ENCODE peak calls at places on chromosomes 12 and 14, in ten cellular contexts. N is keratinocyte, K is GM23338, O is endothelial cell of umbilical vein, T is HCT116, M is MM.1S, A is neuronal stem cell, U is PC-9, J is K562, W is neural progenitor cell. H is an unnamed sample.

GRCh38 chr12:89506050-89506449 is 18.5 kb downstream of the GALNT4 start:
- DNase-seq in N (no peak), K (no peak), O (no peak), T (no peak), M (no peak), A (no peak), U (no peak), J (no peak), W (no peak), H (no peak)

GRCh38 chr12:108187831-108188230 is 58.7 kb downstream of the WSCD2 start:
- DNase-seq in N (no peak), K (no peak), O (no peak), T (no peak), M (no peak), A (no peak), U (no peak), J (no peak), W (no peak), H (no peak)

GRCh38 chr12:54286042-54286931 is 5.8 kb downstream of the HNRNPA1 start:
- DNase-seq in N (no peak), K (peak; percentile 15), O (no peak), T (no peak), M (no peak), A (no peak), U (no peak), J (peak; percentile 35), W (no peak), H (no peak)

GRCh38 chr12:100643246-100643645 is 69.8 kb downstream of the GAS2L3 start:
- DNase-seq in N (no peak), K (no peak), O (no peak), T (no peak), M (no peak), A (no peak), U (no peak), J (no peak), W (no peak), H (no peak)

GRCh38 chr12:49818241-49818640 is 10.0 kb downstream of the NCKAP5L start:
- DNase-seq in N (no peak), K (no peak), O (no peak), T (no peak), M (no peak), A (no peak), U (no peak), J (no peak), W (no peak), H (no peak)

GRCh38 chr12:8697120-8697475 is 693 bp upstream of the RIMKLB start:
- DNase-seq in N (no peak), K (peak; percentile 79), O (peak; percentile 62), T (no peak), M (no peak), A (no peak), U (no peak), J (no peak), W (peak; percentile 70), H (peak; percentile 56)

GRCh38 chr12:65823481-65824313 is 586 bp upstream of the HMGA2 start:
- DNase-seq in N (no peak), K (peak; percentile 89), O (peak; percentile 60), T (peak; percentile 74), M (peak; percentile 60), A (peak; percentile 64), U (peak; percentile 61), J (no peak), W (peak; percentile 84), H (peak; percentile 63)

GRCh38 chr14:105911006-105911847 is 384.8 kb downstream of the TMEM121 start:
- DNase-seq in N (no peak), K (no peak), O (no peak), T (no peak), M (no peak), A (no peak), U (no peak), J (no peak), W (no peak), H (no peak)

GRCh38 chr12:92396647-92397258 is 251.1 kb upstream of the BTG1 start:
- DNase-seq in N (peak; percentile 32), K (no peak), O (no peak), T (no peak), M (no peak), A (no peak), U (peak; percentile 1), J (no peak), W (no peak), H (peak; percentile 46)

GRCh38 chr14:29339491-29339890 is 572.9 kb downstream of the FOXG1 start:
- DNase-seq in N (no peak), K (no peak), O (no peak), T (no peak), M (no peak), A (no peak), U (no peak), J (no peak), W (no peak), H (peak; percentile 51)

GRCh38 chr14:78202976-78203375 is 32.8 kb downstream of the NRXN3 start:
- DNase-seq in N (peak; percentile 99), K (no peak), O (no peak), T (no peak), M (no peak), A (no peak), U (no peak), J (no peak), W (no peak), H (no peak)

GRCh38 chr12:86265329-86265695 is 9.1 kb upstream of the MGAT4C start:
- DNase-seq in N (no peak), K (no peak), O (no peak), T (no peak), M (no peak), A (no peak), U (no peak), J (no peak), W (no peak), H (no peak)
- H2AFZ ChIP-seq in N (peak overlapping the region; percentile 98), K (peak overlapping the region; percentile 44), O (peak overlapping the region; percentile 85), T (no peak overlapping the region), M (no peak overlapping the region), A (peak overlapping the region; percentile 49), U (peak overlapping the region; percentile 97), J (no peak overlapping the region), W (no peak overlapping the region), H (no peak overlapping the region)

GRCh38 chr14:68402525-68403101 is 390.3 kb downstream of the ZFP36L1 start:
- DNase-seq in N (no peak), K (no peak), O (no peak), T (no peak), M (no peak), A (no peak), U (no peak), J (no peak), W (no peak), H (no peak)

GRCh38 chr14:68403794-68404522 is 388.9 kb downstream of the ZFP36L1 start:
- DNase-seq in N (no peak), K (no peak), O (no peak), T (no peak), M (no peak), A (no peak), U (no peak), J (no peak), W (no peak), H (no peak)

GRCh38 chr14:68401855-68402254 is 391.0 kb downstream of the ZFP36L1 start:
- DNase-seq in N (no peak), K (no peak), O (no peak), T (no peak), M (peak; percentile 12), A (no peak), U (no peak), J (no peak), W (no peak), H (no peak)

GRCh38 chr14:68404652-68405183 is 388.1 kb downstream of the ZFP36L1 start:
- DNase-seq in N (no peak), K (no peak), O (no peak), T (no peak), M (no peak), A (no peak), U (no peak), J (peak; percentile 8), W (no peak), H (peak; percentile 40)

DNA sequence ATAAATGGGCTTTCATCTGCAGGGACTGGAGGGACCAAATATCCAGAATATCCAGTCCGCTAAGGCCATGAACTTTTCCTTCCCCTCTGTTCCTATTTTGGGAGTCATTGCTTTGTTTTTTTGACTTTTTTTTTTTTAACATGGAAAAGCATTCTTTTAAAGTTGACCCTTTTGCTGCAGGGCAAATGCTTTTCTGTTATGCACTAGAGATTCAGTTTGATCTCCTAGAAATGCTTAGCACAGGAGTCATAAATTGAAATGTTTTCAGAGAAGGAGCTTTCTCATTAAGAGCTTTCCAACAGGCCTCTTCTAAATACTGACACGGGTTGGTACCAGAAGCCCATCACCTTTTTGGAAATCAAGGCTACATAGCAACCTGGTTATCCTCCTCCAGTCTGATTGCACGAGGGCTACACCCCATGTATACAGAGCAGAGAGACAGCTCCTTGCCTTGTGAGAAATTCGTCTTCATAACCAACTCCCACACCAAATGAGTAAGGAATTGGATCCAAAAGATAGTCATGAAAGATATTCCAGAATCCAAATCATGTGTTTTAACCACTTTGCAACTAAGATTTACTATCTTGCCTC is 389.6 kb downstream of the ZFP36L1 start:
- DNase-seq in N (no peak), K (no peak), O (peak; percentile 84), T (no peak), M (no peak), A (no peak), U (no peak), J (no peak), W (no peak), H (peak; percentile 51)
- H3K4me1 ChIP-seq in N (peaks cover 47% of the 10 kb centered on the region), K (no peaks in the 10 kb centered on the region), O (peaks cover 8% of the 10 kb centered on the region), T (peaks cover 18% of the 10 kb centered on the region), M (no peaks in the 10 kb centered on the region), A (peaks cover 18% of the 10 kb centered on the region), U (peaks cover 55% of the 10 kb centered on the region), J (peaks cover 10% of the 10 kb centered on the region), W (peaks cover 26% of the 10 kb centered on the region), H (peaks cover 23% of the 10 kb centered on the region)

DNA sequence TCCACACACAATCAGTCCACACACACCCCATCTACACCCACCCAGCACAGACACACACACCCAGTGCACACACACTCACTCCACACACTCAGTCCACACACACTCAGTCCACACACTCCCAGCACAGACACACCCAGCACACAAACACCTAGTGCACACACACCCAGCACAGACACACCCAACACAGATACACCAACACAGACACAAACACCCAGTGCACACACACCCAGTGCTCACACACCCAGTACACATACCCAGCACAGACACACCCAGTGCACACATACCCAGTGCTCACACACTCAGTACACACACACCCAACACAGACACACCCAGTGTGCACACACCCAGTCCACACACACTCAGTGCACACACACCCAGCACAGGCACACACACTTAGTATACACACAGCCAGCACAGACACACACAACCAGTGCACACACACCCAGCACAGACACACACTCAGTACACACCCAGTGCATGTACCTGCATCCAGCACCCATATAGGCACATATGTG is 63.8 kb downstream of the ADGRD1 start:
- DNase-seq in N (no peak), K (no peak), O (no peak), T (no peak), M (no peak), A (no peak), U (no peak), J (no peak), W (no peak), H (no peak)
- H2AFZ ChIP-seq in N (no peak overlapping the region), K (no peak overlapping the region), O (no peak overlapping the region), T (no peak overlapping the region), M (no peak overlapping the region), A (no peak overlapping the region), U (no peak overlapping the region), J (no peak overlapping the region), W (no peak overlapping the region), H (no peak overlapping the region)

DNA sequence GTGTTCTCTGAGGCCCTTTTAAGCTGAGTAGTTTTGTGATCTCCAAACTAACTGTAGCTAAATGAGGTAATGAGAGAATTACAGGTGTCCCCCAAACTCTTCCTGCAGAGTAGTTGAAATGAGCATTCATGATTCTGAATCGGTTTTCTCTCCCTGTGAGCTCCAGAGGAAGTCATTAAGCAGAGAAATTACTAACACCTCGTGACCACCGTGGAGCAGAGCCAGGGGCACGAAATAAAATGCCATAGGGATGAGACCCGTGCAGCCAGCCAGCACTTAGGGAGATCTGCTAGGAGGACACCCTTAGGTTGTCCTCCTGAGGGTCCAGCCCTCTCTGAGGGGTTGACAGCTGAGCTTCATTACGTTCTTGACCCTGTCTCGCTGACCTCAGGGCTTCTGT is 79.5 kb downstream of the SLC25A47 start:
- DNase-seq in N (no peak), K (no peak), O (peak; percentile 22), T (no peak), M (no peak), A (no peak), U (no peak), J (no peak), W (no peak), H (no peak)
- H3K4me1 ChIP-seq in N (peaks cover 16% of the 10 kb centered on the region), K (peaks cover 42% of the 10 kb centered on the region), O (peaks cover 4% of the 10 kb centered on the region), T (peaks cover 20% of the 10 kb centered on the region), M (no peaks in the 10 kb centered on the region), A (peaks cover 54% of the 10 kb centered on the region), U (no peaks in the 10 kb centered on the region), J (peaks cover 31% of the 10 kb centered on the region), W (peaks cover 30% of the 10 kb centered on the region), H (no peaks in the 10 kb centered on the region)

H was measured in fibroblast of lung.